ENCODE peak calls at places on chromosomes 12 and 14, in six cellular contexts. U, N, C, K, H and Q are unnamed samples. For H3K9me2, the result is how much of the 10 kb centered on the place peaks cover.

GRCh38 chr12:678747-679712 is 15.8 kb upstream of the NINJ2 start:
- DNase-seq in K (no peak), C (no peak), N (no peak), H (no peak), U (no peak), Q (no peak)

GRCh38 chr12:6430990-6431353 is 13.8 kb upstream of the CD27 start:
- DNase-seq in H (peak), N (no peak), K (no peak), C (peak), U (no peak), Q (no peak)

GRCh38 chr14:22837059-22837749 is 819 bp downstream of the MMP14 start:
- DNase-seq in K (peak), C (peak), U (no peak), H (no peak), N (no peak), Q (peak)

GRCh38 chr14:61562321-61563161 is 132.8 kb upstream of the HIF1A start:
- DNase-seq in N (peak), U (no peak), K (no peak), H (no peak), C (peak), Q (peak)

GRCh38 chr12:125283521-125283920 is 218.3 kb downstream of the AACS start:
- DNase-seq in K (no peak), C (no peak), H (no peak), U (no peak), N (no peak), Q (no peak)

GRCh38 chr14:67943947-67944346 is 124.4 kb downstream of the RAD51B start:
- DNase-seq in C (peak), U (peak), K (peak), H (peak), N (peak), Q (peak)

GRCh38 chr12:124786065-124786964 is 77.3 kb downstream of the SCARB1 start:
- DNase-seq in K (peak), N (no peak), C (no peak), H (no peak), U (no peak), Q (no peak)

GRCh38 chr12:11067514-11067913 is 5.4 kb upstream of the TAS2R46 start:
- DNase-seq in K (no peak), H (no peak), N (no peak), C (peak), U (no peak), Q (no peak)

GRCh38 chr12:65608319-65608916 is 215.9 kb upstream of the HMGA2 start:
- DNase-seq in H (no peak), K (no peak), C (peak), N (no peak), U (no peak), Q (peak)

GRCh38 chr14:101070540-101071492 is 167.3 kb upstream of the RTL1 start:
- DNase-seq in K (peak), C (no peak), U (no peak), H (no peak), N (no peak), Q (no peak)

GRCh38 chr12:64890873-64891468 is 66.5 kb downstream of the TBC1D30 start:
- DNase-seq in N (peak), H (peak), C (peak), U (peak), K (peak), Q (peak)

GRCh38 chr14:33914676-33915516 is 36.0 kb downstream of the EGLN3 start:
- DNase-seq in N (peak), H (no peak), K (no peak), C (peak), U (peak), Q (peak)

GRCh38 chr12:4417471-4417870 is 28.1 kb downstream of the FGF6 start:
- DNase-seq in K (peak), N (no peak), U (no peak), H (no peak), C (no peak), Q (no peak)

GRCh38 chr14:71541973-71542730 is 390.1 kb upstream of the RGS6 start:
- DNase-seq in U (no peak), C (no peak), H (no peak), K (no peak), N (no peak), Q (no peak)

GRCh38 chr12:113152196-113152834 is 2.8 kb downstream of the CFAP73 start:
- DNase-seq in N (no peak), K (no peak), C (no peak), H (no peak), U (no peak), Q (no peak)

GRCh38 chr12:57085999-57086950 is 2.6 kb upstream of the NAB2 start:
- DNase-seq in H (peak), K (peak), N (no peak), C (peak), U (peak), Q (peak)

GRCh38 chr12:118059645-118060275 is 1.2 kb downstream of the WSB2 start:
- DNase-seq in U (no peak), H (no peak), N (no peak), C (peak), K (no peak), Q (peak)

GRCh38 chr12:112682586-112682985 is 109.0 kb upstream of the RPH3A start:
- DNase-seq in N (no peak), H (peak), K (no peak), C (no peak), U (no peak), Q (no peak)

GRCh38 chr14:73786632-73786941 is 65.0 kb upstream of the PTGR2 start:
- DNase-seq in U (no peak), H (peak), K (peak), C (peak), N (no peak), Q (peak)

GRCh38 chr14:93084866-93085857 is 30.6 kb downstream of the ITPK1 start:
- DNase-seq in C (no peak), N (no peak), U (no peak), H (no peak), K (no peak), Q (no peak)

GRCh38 chr12:76927170-76927784 is 48.5 kb upstream of the CSRP2 start:
- DNase-seq in C (peak), N (peak), H (peak), U (peak), K (peak), Q (peak)

GRCh38 chr14:99579077-99579836 is 24.8 kb downstream of the CCDC85C start:
- DNase-seq in H (no peak), N (no peak), C (no peak), U (no peak), K (no peak), Q (peak)

GRCh38 chr12:24810378-24810777 is 138.5 kb downstream of the BCAT1 start:
- DNase-seq in H (no peak), U (no peak), K (no peak), N (no peak), C (no peak), Q (no peak)

GRCh38 chr12:24820872-24821271 is 128.0 kb downstream of the BCAT1 start:
- DNase-seq in U (no peak), K (no peak), N (no peak), H (no peak), C (peak), Q (no peak)

GRCh38 chr12:24814379-24815086 is 134.4 kb downstream of the BCAT1 start:
- DNase-seq in N (no peak), U (peak), K (no peak), C (no peak), H (peak), Q (no peak)

DNA sequence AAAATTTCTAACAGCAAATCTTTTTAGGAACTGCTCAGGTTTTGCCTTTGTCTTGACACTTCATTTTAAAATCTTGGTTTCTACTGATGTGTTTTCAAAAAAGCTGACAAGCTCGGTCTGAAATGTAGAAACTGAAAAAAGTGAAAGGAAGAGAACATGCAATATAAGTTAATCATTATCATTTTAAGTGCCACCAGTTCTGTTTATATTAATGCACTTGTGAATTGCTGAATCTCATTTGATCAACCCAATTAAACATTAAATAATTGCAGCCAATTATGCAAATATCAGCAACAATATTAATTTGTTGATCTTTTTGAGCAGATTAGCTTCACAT is 133.8 kb downstream of the BCAT1 start:
- DNase-seq in K (no peak), U (no peak), C (no peak), H (no peak), N (no peak), Q (no peak)
- H3K9ac ChIP-seq in K (no peak), U (peak), C (no peak), H (no peak), N (no peak), Q (no peak)

DNA sequence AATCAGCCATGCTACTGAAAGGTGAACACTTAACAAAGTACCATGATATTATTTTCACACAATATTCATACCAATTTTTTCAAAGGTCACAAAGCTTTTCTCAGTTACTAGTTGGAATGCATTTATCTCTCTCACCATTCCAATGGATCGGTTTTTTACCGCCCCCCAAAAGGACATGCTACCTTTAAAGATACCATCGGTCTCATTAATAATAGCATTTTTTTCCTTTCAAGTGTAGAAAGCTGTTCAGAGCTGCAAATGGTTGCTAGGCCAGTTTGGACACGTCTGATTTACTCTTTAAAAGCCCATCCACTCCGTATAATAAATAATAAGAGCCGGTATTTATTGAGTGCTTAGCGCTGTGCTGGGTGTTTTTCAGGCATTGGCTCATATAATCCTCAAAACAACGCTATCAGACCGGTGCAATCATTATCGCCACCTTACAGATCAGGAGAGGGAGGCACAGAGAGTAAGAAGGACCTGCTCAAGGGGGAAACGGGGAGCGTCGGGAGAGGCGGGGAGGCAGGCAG is 35.0 kb upstream of the STON2 start:
- DNase-seq in N (no peak), U (no peak), K (no peak), C (no peak), H (no peak), Q (no peak)
- H3K9me2 ChIP-seq in N (under half), U (under half), K (under half), C (under half), H (under half), Q (under half)

DNA sequence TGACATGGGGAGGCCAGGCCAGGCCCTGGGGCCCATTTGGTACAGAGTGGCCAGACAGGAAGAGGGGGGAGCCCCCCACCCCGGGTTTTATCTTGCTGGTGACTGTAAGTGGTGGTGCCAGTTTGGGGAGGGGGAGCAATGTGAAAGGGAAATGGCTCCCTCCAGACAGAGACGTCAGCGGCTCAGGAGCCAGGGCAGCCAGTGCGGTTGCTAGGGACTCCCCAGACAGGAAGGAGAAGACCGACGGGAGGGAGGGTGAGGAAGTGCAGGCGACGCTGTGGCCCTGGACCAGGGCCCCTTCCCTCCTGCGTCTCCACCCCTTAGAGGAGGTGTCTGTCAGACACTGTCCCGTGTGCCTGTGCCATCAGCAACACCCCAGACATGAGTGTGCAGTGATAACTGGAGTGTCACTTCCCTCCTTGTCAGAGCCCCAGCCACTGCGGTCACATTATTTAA is 7.0 kb downstream of the VASH1 start:
- DNase-seq in U (no peak), C (no peak), N (no peak), H (no peak), K (peak), Q (no peak)
- H3K9ac ChIP-seq in U (no peak), C (no peak), N (no peak), H (no peak), K (no peak), Q (no peak)

DNA sequence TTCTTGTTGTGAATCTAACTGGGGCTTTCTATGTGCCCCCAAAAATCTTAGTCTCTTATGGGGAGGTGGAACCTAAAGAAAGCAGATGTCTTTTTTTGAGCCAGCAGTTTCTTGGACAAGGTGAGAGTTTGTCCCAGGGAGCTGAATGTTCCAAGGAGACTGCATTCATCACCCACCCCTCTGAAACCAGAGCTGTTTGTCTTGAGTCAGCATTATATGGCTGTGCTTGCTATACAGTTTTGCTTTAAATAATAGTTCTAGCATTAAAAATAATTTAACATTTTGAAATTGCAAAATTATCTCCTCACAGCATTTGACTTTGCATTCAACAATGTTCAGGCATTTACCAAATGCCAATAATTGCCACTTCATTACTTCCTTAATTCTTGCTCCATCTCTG is 813.3 kb downstream of the BCL11B start:
- DNase-seq in H (no peak), N (no peak), C (no peak), U (no peak), K (no peak), Q (no peak)
- H3K9me2 ChIP-seq in H (under half), N (under half), C (under half), U (under half), K (under half), Q (under half)

GRCh38 chr12:49878021-49878420 is 25.7 kb downstream of the FAIM2 start:
- DNase-seq in K (no peak), N (no peak), U (no peak), C (no peak), H (no peak), Q (no peak)
- H3K9ac ChIP-seq in K (no peak), N (no peak), U (no peak), C (no peak), H (no peak), Q (no peak)

GRCh38 chr14:104184911-104185499 is 46.6 kb downstream of the KIF26A start:
- DNase-seq in K (peak), U (no peak), C (no peak), H (no peak), N (no peak), Q (peak)

GRCh38 chr14:104182857-104183425 is 44.6 kb downstream of the KIF26A start:
- DNase-seq in U (no peak), K (no peak), C (no peak), N (no peak), H (no peak), Q (no peak)

GRCh38 chr14:104184506-104184905 is 46.1 kb downstream of the KIF26A start:
- DNase-seq in C (no peak), N (no peak), U (no peak), K (peak), H (no peak), Q (no peak)

GRCh38 chr14:104181761-104182530 is 43.6 kb downstream of the KIF26A start:
- DNase-seq in C (no peak), N (peak), K (no peak), H (no peak), U (no peak), Q (peak)

GRCh38 chr14:104183796-104184195 is 45.4 kb downstream of the KIF26A start:
- DNase-seq in N (no peak), H (no peak), C (no peak), K (no peak), U (no peak), Q (no peak)
- H3K9me2 ChIP-seq in N (under half), H (under half), C (under half), K (under half), U (under half), Q (under half)

DNA sequence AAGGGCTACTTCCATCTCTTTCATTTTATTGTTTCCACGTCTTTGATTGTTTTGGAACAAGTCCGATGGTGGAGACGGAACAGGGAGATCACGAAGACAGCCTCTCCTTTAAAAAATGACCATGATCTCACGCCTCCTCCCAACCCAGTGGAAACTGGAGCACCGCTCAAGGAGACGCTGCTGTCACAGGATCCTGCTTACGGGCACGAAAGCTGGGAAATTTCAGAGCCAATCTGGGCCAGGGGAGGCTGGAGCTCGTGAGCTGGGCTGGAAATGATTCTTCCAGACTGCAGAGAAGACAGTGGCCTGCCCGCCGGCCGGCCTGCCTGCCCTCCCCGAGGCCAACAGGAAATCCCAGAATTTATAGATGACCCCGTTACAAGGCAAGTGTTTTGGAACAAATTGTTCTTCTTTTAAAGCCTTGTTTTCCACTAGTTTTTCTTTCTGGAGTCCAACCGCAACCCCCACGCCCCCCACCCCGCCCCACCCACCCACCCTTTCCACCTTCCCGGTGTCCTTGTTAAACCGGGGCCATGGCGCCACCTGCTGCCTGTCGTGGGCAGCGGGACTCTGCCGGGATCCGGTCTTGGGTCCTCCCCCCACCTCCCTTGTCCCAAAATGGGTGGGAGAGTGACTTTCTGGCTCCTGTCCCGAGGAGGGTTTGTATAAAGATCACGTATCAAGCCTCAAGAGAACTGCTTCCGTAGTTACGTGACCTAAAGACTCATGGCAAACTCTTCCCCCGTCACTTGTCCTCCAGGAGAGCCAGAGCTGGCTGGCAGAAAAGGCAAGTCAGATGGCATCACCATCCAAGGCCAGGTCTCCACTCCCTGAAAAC is 40.3 kb downstream of the MAP1LC3B2 start:
- DNase-seq in C (peak), H (peak), K (peak), N (peak), U (peak), Q (peak)
- H3K9ac ChIP-seq in C (peak), H (no peak), K (no peak), N (peak), U (no peak), Q (peak)

GRCh38 chr12:91126516-91126915 is 15.2 kb upstream of the LUM start:
- DNase-seq in K (no peak), H (no peak), N (no peak), C (peak), U (no peak), Q (peak)

GRCh38 chr12:91123236-91123635 is 11.9 kb upstream of the LUM start:
- DNase-seq in H (no peak), N (no peak), K (no peak), C (no peak), U (no peak), Q (peak)

GRCh38 chr12:91129662-91130362 is 18.5 kb upstream of the LUM start:
- DNase-seq in C (no peak), N (no peak), H (no peak), U (no peak), K (no peak), Q (no peak)

GRCh38 chr12:91127751-91128150 is 16.5 kb upstream of the LUM start:
- DNase-seq in U (no peak), N (no peak), K (no peak), C (peak), H (no peak), Q (peak)

DNA sequence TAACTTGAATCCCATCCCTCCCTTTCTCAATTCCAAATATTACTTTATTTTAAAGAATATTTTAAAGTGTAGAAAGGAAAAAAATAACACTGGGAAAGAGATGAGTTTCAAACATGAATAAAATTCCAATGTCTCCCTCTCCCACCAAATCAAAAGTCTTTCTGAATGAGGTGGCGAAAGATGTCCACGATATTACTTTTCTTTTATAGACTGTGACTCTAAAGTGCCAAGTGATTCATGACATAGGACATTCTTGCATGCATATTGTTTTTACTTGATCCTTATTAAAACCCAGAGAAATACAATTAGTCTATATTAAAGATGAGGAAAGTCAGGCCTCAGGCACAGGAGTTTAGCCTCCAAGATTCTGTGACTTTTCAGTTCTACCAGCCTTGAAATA is 16.0 kb upstream of the LUM start:
- DNase-seq in U (no peak), N (no peak), K (no peak), C (peak), H (no peak), Q (peak)
- H3K9me2 ChIP-seq in U (under half), N (under half), K (under half), C (under half), H (under half), Q (under half)